ENCODE peak calls at places on chromosomes 12 and 14, in nine cellular contexts. V, W, M, K, O, L, X, S and A are unnamed samples.

GRCh38 chr12:27870939-27871338 is 90.9 kb upstream of the MANSC4 start:
- DNase-seq in V (no peak), W (no peak), M (no peak), K (no peak), O (no peak), L (no peak), X (peak), S (peak), A (peak)

GRCh38 chr14:71647086-71647784 is 285.0 kb upstream of the RGS6 start:
- DNase-seq in V (no peak), W (peak), M (peak), K (peak), O (no peak), L (no peak), X (no peak), S (no peak), A (no peak)

GRCh38 chr14:91149462-91149861 is 35.6 kb downstream of the DGLUCY start:
- DNase-seq in V (no peak), W (no peak), M (peak), K (no peak), O (no peak), L (no peak), X (peak), S (peak), A (peak)

GRCh38 chr12:113136128-113136989 is 798 bp upstream of the RASAL1 start:
- DNase-seq in V (no peak), W (no peak), M (peak), K (no peak), O (peak), L (peak), X (no peak), S (no peak), A (no peak)

GRCh38 chr12:6207254-6207942 is 7.2 kb downstream of the CD9 start:
- DNase-seq in V (no peak), W (no peak), M (no peak), K (no peak), O (no peak), L (no peak), X (no peak), S (peak), A (peak)

GRCh38 chr14:78758333-78758732 is 588.2 kb downstream of the NRXN3 start:
- DNase-seq in V (no peak), W (peak), M (peak), K (peak), O (no peak), L (no peak), X (peak), S (peak), A (peak)

GRCh38 chr12:52903855-52904508 is 894 bp downstream of the KRT8 start:
- DNase-seq in V (no peak), W (no peak), M (no peak), K (peak), O (peak), L (no peak), X (no peak), S (peak), A (no peak)

GRCh38 chr12:125549836-125550235 is 484.6 kb downstream of the AACS start:
- DNase-seq in V (no peak), W (peak), M (no peak), K (no peak), O (no peak), L (no peak), X (no peak), S (no peak), A (no peak)

GRCh38 chr12:12086331-12086730 is 15.6 kb downstream of the BCL2L14 start:
- DNase-seq in V (no peak), W (no peak), M (peak), K (no peak), O (no peak), L (no peak), X (no peak), S (no peak), A (no peak)

GRCh38 chr12:3207858-3208257 is 130.7 kb downstream of the TSPAN9 start:
- DNase-seq in V (no peak), W (peak), M (no peak), K (peak), O (no peak), L (no peak), X (no peak), S (no peak), A (no peak)

GRCh38 chr12:9796916-9797315 is 30.4 kb upstream of the KLRF1 start:
- DNase-seq in V (no peak), W (no peak), M (no peak), K (no peak), O (no peak), L (no peak), X (no peak), S (no peak), A (no peak)

GRCh38 chr12:9796346-9796745 is 30.9 kb upstream of the KLRF1 start:
- DNase-seq in V (no peak), W (no peak), M (no peak), K (no peak), O (no peak), L (no peak), X (no peak), S (no peak), A (no peak)

GRCh38 chr12:9799961-9800360 is 27.3 kb upstream of the KLRF1 start:
- DNase-seq in V (no peak), W (no peak), M (no peak), K (no peak), O (no peak), L (no peak), X (peak), S (peak), A (no peak)

GRCh38 chr12:9795945-9796344 is 31.3 kb upstream of the KLRF1 start:
- DNase-seq in V (no peak), W (no peak), M (no peak), K (no peak), O (no peak), L (no peak), X (no peak), S (no peak), A (no peak)

DNA sequence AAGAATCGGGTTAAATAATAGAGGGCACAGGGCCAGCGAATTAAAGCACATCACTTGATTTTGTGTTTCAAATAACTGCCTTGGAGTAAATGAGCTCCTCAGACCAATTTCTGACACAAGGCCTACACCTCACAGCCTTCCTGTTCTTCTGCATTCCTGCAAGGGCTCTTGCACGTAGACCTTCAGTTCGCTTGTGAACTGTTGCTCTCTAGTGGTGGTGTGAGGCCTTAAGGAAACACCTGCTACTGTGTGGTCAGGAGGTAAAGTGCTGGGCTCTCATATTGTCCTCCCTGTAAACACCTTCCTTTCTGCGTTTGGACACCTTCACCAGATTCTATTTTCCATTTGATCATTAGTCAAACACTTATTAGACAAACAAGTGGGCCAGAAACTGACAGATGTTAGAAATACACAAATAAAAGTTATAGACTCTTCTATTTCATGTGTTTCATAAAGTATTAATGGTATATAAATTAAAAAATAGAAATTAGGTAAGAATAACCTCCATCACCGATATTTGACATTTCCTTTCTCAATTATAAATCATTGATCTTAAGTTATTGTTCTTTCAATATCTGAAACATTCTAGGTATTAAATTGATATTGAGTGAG is 29.2 kb upstream of the KLRF1 start:
- DNase-seq in V (no peak), W (peak), M (peak), K (peak), O (peak), L (peak), X (peak), S (peak), A (peak)
- TF ChIP-seq CTCF in V (peak), W (peak), M (peak), K (peak), O (peak), L (peak), X (peak), S (peak), A (peak)

GRCh38 chr12:44875417-44875953 is 630 bp downstream of the NELL2 start:
- DNase-seq in V (no peak), W (peak), M (no peak), K (peak), O (no peak), L (no peak), X (no peak), S (no peak), A (no peak)

GRCh38 chr12:44873898-44874297 is 2.2 kb downstream of the NELL2 start:
- DNase-seq in V (no peak), W (no peak), M (no peak), K (no peak), O (no peak), L (no peak), X (peak), S (peak), A (peak)

GRCh38 chr12:44876554-44877275 is 600 bp upstream of the NELL2 start:
- DNase-seq in V (no peak), W (peak), M (peak), K (peak), O (peak), L (no peak), X (no peak), S (peak), A (peak)

GRCh38 chr12:44875954-44876553 is at the start of gene NELL2:
- DNase-seq in V (no peak), W (peak), M (peak), K (peak), O (peak), L (no peak), X (no peak), S (peak), A (peak)

DNA sequence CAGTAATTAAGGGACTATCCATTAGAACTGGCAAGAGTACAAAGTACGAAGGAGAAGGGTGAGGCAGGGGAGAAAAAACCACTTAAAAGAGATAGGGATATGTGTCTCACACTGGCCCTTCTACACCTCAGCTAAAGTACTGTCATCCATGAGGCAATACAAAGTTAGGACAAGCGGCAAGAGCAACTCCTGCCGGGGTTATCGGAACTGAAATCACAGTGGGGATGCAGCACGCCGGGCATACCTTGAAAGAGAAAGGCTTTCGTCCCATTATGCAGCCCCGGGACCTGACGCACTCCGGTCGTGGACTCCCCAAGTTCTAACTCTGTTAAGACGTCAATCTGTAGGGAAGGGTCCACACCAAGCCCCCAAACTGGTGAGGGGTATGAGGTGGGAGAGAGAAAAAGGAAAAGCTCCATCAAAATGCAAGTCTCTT is 1.1 kb downstream of the NELL2 start:
- DNase-seq in V (no peak), W (peak), M (peak), K (peak), O (no peak), L (no peak), X (no peak), S (no peak), A (no peak)
- H3K4me3 ChIP-seq in V (peak), W (peak), M (no peak), K (peak), O (peak), L (no peak), X (no peak), S (no peak), A (peak)

GRCh38 chr12:118035194-118036041 is 18.9 kb downstream of the RFC5 start:
- DNase-seq in V (no peak), W (peak), M (no peak), K (peak), O (no peak), L (no peak), X (peak), S (peak), A (peak)

GRCh38 chr12:118033331-118033730 is 16.8 kb downstream of the RFC5 start:
- DNase-seq in V (no peak), W (no peak), M (no peak), K (no peak), O (no peak), L (no peak), X (no peak), S (no peak), A (no peak)

GRCh38 chr12:118033902-118034301 is 17.4 kb downstream of the RFC5 start:
- DNase-seq in V (no peak), W (no peak), M (no peak), K (no peak), O (no peak), L (no peak), X (peak), S (peak), A (peak)

GRCh38 chr12:118036672-118037411 is 20.3 kb downstream of the RFC5 start:
- DNase-seq in V (no peak), W (no peak), M (no peak), K (no peak), O (no peak), L (no peak), X (no peak), S (no peak), A (no peak)

DNA sequence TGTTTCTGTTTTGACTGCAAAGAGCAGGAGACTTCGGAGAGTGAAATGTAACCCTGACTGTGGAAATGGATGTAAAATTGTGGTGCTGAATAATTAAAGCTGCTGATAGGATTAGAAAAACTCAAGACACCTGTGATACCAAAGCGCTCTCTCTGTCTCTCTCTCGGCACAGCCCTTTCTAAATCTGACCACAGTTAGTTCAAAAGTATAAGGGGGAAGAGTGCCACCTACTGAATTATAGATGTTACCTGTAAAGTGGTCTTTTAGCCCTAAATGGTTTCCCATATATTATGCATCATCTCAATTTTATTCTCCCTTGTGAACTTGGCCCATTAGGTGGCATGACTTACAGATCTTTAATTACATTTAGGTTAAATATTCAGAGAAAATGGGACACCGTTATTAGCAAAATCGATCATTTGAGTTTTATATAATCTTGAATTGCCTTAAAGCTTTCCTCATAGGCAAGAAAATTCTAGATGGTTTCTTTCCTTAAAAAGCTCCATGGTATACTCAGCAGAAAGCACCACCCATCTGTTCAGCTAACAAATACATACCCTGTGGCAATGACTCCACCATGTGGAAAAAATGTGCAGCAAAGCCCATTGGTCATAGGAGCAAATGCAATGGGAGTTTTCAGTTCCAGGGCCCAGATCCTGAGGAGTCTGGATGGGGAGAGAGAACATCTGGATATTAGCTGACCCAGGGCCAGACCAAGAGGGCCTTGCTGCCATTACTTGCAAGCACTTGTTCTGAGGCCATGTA is 18.1 kb downstream of the RFC5 start:
- DNase-seq in V (no peak), W (peak), M (peak), K (peak), O (no peak), L (no peak), X (peak), S (peak), A (peak)
- TF ChIP-seq CTCF in V (peak), W (peak), M (no peak), K (peak), O (no peak), L (no peak), X (peak), S (peak), A (peak)

GRCh38 chr14:22105643-22106042 is 432.0 kb upstream of the OR4E1 start:
- DNase-seq in V (no peak), W (no peak), M (no peak), K (no peak), O (no peak), L (no peak), X (no peak), S (no peak), A (no peak)
- H3K4me3 ChIP-seq in V (no peak), W (no peak), M (no peak), K (no peak), O (no peak), L (no peak), X (no peak), S (no peak), A (no peak)

GRCh38 chr12:102062419-102062806 is 622 bp upstream of the WASHC3 start:
- DNase-seq in V (no peak), W (no peak), M (no peak), K (no peak), O (no peak), L (no peak), X (no peak), S (no peak), A (no peak)

GRCh38 chr12:102061096-102061555 is 665 bp downstream of the WASHC3 start:
- DNase-seq in V (no peak), W (no peak), M (peak), K (no peak), O (peak), L (peak), X (peak), S (no peak), A (peak)

GRCh38 chr12:102063066-102063465 is 1.3 kb upstream of the WASHC3 start:
- DNase-seq in V (no peak), W (no peak), M (no peak), K (no peak), O (no peak), L (no peak), X (no peak), S (peak), A (no peak)

GRCh38 chr12:102059343-102059742 is 2.4 kb downstream of the WASHC3 start:
- DNase-seq in V (no peak), W (no peak), M (no peak), K (no peak), O (no peak), L (no peak), X (no peak), S (peak), A (no peak)

DNA sequence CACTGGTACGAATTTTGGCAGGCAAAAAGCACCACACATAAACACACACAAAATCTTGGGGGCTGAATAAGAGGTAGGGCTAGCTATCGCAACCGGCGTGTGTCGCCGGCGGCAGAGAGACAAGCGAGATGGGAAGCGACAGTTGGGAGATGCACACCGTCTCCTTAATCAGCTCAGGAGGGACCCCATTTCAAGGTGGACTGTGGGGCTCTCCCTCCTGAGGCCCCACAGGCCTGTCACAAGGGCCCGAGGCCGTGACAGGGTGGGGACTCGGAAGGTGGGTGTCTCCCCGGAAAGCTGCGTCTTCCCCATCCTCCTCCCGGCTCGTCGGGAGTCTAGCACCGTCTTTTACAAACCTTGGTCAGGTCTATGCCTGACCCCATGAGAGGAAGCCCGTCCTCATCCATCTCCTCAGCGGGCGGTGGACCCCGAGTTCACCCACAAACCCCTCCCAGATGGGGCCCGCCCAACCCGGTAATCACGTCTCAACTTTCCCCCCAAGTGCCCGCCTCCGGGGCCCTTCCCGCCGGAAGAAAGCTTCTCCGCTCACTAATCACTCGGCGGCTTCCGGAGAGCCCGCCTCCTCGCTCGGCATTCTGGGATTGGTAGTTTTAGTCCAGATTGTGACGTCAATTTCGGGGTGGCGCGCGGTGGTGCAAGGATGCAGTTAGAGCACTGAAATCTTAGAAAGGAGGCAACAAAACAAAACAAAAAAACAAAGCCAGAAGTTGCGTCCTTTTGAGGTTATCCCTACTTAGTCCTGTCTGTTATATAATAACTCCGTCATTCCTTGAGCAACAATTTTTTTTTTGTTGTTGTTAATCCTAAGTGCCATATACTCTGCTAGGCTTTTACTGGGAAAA is at the start of gene WASHC3:
- DNase-seq in V (peak), W (peak), M (peak), K (peak), O (peak), L (peak), X (peak), S (peak), A (peak)
- TF ChIP-seq CTCF in V (no peak), W (no peak), M (no peak), K (no peak), O (no peak), L (no peak), X (no peak), S (no peak), A (no peak)

GRCh38 chr14:99748529-99748928 is 44.7 kb upstream of the EML1 start:
- DNase-seq in V (no peak), W (no peak), M (no peak), K (no peak), O (no peak), L (no peak), X (no peak), S (no peak), A (no peak)

GRCh38 chr14:99749142-99749541 is 44.1 kb upstream of the EML1 start:
- DNase-seq in V (no peak), W (peak), M (no peak), K (peak), O (no peak), L (no peak), X (no peak), S (no peak), A (no peak)

GRCh38 chr14:99747582-99748330 is 45.5 kb upstream of the EML1 start:
- DNase-seq in V (no peak), W (no peak), M (no peak), K (no peak), O (no peak), L (no peak), X (no peak), S (no peak), A (no peak)

GRCh38 chr14:99745307-99745951 is 47.8 kb upstream of the EML1 start:
- DNase-seq in V (no peak), W (no peak), M (no peak), K (no peak), O (no peak), L (no peak), X (peak), S (peak), A (peak)

DNA sequence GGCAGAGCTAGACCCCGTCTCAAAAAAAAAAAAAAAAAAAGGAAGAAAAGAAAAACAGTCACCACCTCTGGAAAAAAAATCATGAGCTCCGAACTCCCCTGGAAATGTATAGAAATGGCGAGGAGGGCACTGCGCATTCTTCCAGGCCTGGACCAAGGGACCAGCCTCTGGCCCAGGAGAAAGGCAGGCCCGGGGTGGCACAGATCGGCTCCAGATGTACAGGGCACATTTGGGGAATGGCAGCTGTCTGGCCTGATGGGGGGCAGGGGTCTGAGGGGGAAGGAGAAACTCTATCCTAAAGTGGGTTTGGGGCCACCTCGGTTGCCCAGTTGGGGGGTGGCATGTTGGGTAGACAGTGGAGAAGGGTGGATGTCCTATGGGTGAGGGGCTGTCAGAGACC is 46.0 kb upstream of the EML1 start:
- DNase-seq in V (no peak), W (no peak), M (no peak), K (no peak), O (no peak), L (no peak), X (no peak), S (no peak), A (no peak)
- H3K4me3 ChIP-seq in V (no peak), W (no peak), M (no peak), K (no peak), O (no peak), L (no peak), X (no peak), S (no peak), A (no peak)